ENCODE peak calls at places on chromosomes 3 and 15, in ten cellular contexts. C is anterior cingulate cortex; O is activated T-cell treated with anti-CD3 and anti-CD28 coated beads, Interleukin-2, amount 50 U/mL, for 72 hours; F is CD8-positive, alpha-beta memory T cell; R is effector CD4-positive, alpha-beta T cell; Z is IMR-90; Y is dorsolateral prefrontal cortex; D is activated T-helper 9 cell treated with anti-CD3 and anti-CD28 coated beads, Interleukin-2, amount 50 U/mL, for 16 hours; X is NCI-H1105; L is kidney glomerular epithelial cell. G is an unnamed sample.

GRCh38 chr3:129597087-129597791 is 9.2 kb downstream of the PLXND1 start:
- DNase-seq in F (no peak), R (no peak), Y (no peak), L (no peak), O (no peak), Z (peak; percentile 36), X (no peak), C (no peak), D (no peak), G (no peak)

GRCh38 chr15:38038659-38039442 is 104.4 kb downstream of the TMCO5A start:
- DNase-seq in O (no peak), Y (no peak), X (no peak), L (peak; percentile 73), F (no peak), Z (peak; percentile 89), R (no peak), C (no peak), D (no peak), G (no peak)

GRCh38 chr3:141129049-141130038 is 78.2 kb downstream of the SPSB4 start:
- DNase-seq in O (no peak), C (peak; percentile 5), Y (peak; percentile 24), L (no peak), F (no peak), Z (no peak), R (no peak), D (no peak), X (no peak), G (no peak)

GRCh38 chr3:31170932-31171670 is 276.6 kb upstream of the GADL1 start:
- DNase-seq in Z (peak; percentile 91), C (no peak), X (no peak), F (no peak), Y (no peak), R (no peak), L (peak; percentile 81), O (no peak), D (no peak), G (no peak)

GRCh38 chr3:5192568-5193319 is 5.2 kb downstream of the EDEM1 start:
- DNase-seq in R (peak; percentile 16), O (peak; percentile 57), C (no peak), L (no peak), Z (no peak), D (no peak), Y (no peak), X (no peak), F (no peak), G (no peak)

GRCh38 chr3:120875989-120876388 is 32.0 kb upstream of the STXBP5L start:
- DNase-seq in F (no peak), Y (peak; percentile 10), C (no peak), O (no peak), Z (no peak), R (no peak), D (no peak), X (no peak), L (no peak), G (no peak)

GRCh38 chr15:90478981-90479481 is 50.7 kb upstream of the CRTC3 start:
- DNase-seq in X (no peak), C (no peak), R (no peak), O (no peak), Z (no peak), L (no peak), F (no peak), D (no peak), Y (no peak), G (no peak)

GRCh38 chr3:69535613-69536012 is 149.7 kb upstream of the FRMD4B start:
- DNase-seq in X (no peak), Y (no peak), F (no peak), L (no peak), C (no peak), O (no peak), R (no peak), D (no peak), Z (no peak), G (no peak)

GRCh38 chr3:184338538-184338945 is 1.1 kb downstream of the FAM131A start:
- DNase-seq in C (peak; percentile 91), D (no peak), F (no peak), Z (peak; percentile 87), X (peak; percentile 98), O (no peak), L (no peak), R (no peak), Y (peak; percentile 84), G (peak; percentile 88)